ENCODE peak calls at places on chromosome 10, in four cellular contexts. U is mesenchymal stem cell, F is lower lobe of right lung, S is neural progenitor cell. J is an unnamed sample.

GRCh38 chr10:47438857-47439474 is 44.9 kb downstream of the ANXA8 start:
- DNase-seq in S (peak; percentile 87), U (peak; percentile 69), F (peak; percentile 42), J (peak; percentile 77)

GRCh38 chr10:4346257-4346656 is 479.8 kb upstream of the AKR1E2 start:
- DNase-seq in F (no peak), U (no peak), S (no peak), J (no peak)

GRCh38 chr10:49081532-49082275 is 33.6 kb downstream of the VSTM4 start:
- DNase-seq in S (peak; percentile 53), U (no peak), F (no peak), J (no peak)

GRCh38 chr10:69449841-69450240 is 1.4 kb upstream of the TSPAN15 start:
- DNase-seq in S (peak; percentile 85), F (peak; percentile 61), U (peak; percentile 85), J (peak; percentile 60)

GRCh38 chr10:10665750-10666149 is 351.9 kb upstream of the CELF2 start:
- DNase-seq in U (no peak), F (no peak), S (no peak), J (no peak)

GRCh38 chr10:102462512-102463054 is 11.2 kb upstream of the C10orf95 start:
- DNase-seq in F (no peak), S (no peak), U (no peak), J (no peak)

GRCh38 chr10:61821153-61821552 is 80.3 kb upstream of the ARID5B start:
- DNase-seq in U (peak; percentile 47), S (no peak), F (no peak), J (no peak)

GRCh38 chr10:13437026-13437555 is 89.0 kb upstream of the SEPHS1 start:
- DNase-seq in S (no peak), F (no peak), U (no peak), J (no peak)

GRCh38 chr10:102593804-102594079 is 50.5 kb upstream of the TRIM8 start:
- DNase-seq in S (no peak), U (no peak), F (no peak), J (no peak)

GRCh38 chr10:116836902-116837513 is 12.3 kb upstream of the ENO4 start:
- DNase-seq in S (no peak), F (no peak), U (peak; percentile 8), J (no peak)

GRCh38 chr10:18334116-18334867 is 194.1 kb downstream of the CACNB2 start:
- DNase-seq in S (peak; percentile 4), U (no peak), F (no peak), J (no peak)

GRCh38 chr10:24720096-24720495 is 3.6 kb downstream of the ARHGAP21 start:
- DNase-seq in S (no peak), F (no peak), U (no peak), J (no peak)
- H3K4me3 ChIP-seq in S (peak overlapping the region; percentile 98), F (peak overlapping the region; percentile 86), U (peak overlapping the region; percentile 93), J (peak overlapping the region; percentile 81)

DNA sequence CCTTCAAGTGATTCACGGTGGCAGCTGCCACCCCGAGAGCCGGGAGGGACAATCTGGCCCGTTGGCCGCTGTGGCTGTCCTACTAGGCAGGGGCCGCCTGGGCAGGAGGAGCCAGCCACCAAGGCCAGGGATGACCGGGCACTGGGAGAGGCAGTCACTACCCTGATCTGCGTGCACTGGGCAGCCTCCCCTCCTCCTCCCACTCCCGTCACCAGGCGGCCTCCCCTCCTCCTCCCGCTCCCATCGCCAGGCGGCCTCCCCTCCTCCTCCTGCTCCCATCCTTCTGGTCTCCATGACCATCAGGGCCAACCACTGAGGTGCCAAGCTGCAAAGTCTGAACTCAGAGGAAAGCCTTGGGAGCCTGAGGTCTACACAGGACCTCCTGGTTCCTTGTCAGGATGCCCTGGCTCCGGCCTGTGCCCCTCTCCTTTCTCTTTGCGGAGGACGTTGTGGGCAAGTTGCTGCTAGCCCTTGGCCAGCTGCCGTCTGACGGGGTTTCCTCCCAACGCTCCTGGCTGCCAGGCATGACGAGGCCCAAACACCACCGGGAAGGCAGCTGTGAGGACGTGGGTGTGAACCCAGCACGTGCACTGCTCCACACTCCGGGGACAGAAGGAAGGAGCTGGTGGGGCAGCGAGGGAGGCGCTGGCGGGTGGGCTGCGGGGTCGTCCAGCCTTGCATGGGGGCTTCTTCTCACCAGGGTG is 131.1 kb downstream of the WDR37 start:
- DNase-seq in S (no peak), U (no peak), F (peak; percentile 41), J (no peak)
- H3K36me3 ChIP-seq in S (no peaks in the 10 kb centered on the region), U (no peaks in the 10 kb centered on the region), F (no peaks in the 10 kb centered on the region), J (no peaks in the 10 kb centered on the region)

DNA sequence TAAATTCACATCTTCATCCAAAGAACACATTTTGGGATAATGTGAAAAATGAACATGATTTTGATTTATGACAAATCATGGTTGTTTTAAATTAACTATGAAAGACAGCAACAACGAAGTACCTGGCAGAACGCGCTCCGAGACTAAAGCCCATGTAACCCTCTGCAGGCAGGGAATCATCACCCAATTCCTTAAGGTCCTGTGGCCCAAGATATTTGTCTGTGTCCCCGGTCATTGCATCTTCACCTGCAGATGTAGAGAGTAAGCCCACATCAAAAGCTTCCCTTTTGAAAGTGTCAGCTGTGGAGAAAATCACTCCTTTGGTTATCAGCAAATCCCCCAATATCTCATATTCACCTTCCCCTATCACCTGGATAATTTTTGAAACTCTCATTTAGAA is 232.5 kb upstream of the CCDC6 start:
- DNase-seq in S (no peak), F (no peak), U (no peak), J (no peak)
- H3K4me3 ChIP-seq in S (peak overlapping the region; percentile 75), F (no peak overlapping the region), U (no peak overlapping the region), J (no peak overlapping the region)

DNA sequence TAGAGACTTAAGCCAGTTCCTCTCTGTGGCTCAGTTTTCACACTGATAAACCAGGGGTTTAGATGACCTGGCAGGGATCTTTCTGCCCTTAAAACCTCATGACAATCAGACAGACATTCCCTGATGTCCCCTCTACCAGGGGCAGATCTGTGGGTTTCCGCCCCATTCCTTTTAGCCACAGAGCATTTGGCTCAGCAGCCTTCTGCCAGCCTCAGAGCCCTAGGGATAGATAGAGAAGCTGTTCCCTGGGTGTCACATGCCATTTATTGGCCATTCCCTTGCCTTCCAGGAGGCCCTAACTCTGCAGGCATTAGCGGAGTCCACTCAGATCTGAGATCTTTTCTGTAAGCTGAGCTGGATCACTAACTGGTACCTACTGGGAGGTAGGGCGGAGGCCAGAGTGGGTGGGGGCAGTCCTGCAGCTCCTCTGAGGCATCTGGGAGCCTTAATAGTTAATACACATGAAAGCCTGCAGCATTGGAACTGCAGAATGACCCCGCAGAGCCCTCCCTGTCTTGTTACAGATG is 101.5 kb downstream of the ZMIZ1 start:
- DNase-seq in U (no peak), F (no peak), S (no peak), J (no peak)
- H3K36me3 ChIP-seq in U (peaks cover 88% of the 10 kb centered on the region), F (peaks cover 64% of the 10 kb centered on the region), S (no peaks in the 10 kb centered on the region), J (peaks cover 30% of the 10 kb centered on the region)

DNA sequence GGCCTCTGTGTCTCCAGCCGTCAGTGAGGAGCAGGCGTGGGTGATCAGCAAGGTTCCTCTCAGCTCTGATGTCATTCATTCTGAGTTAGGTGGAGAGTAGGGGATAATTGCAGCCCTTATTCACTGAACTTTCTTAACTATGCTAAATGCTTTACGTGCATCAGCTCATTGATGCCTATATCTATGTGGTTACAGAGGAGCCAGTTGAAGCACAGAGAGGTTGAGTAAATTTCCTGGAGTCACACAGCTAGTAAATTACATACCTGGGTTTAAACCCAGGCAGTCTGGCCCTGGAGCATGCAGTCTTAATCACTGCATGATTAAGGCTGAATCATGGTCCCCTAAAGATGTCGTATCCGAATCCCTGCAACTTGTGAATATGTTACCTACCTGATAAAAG is 99.6 kb downstream of the GRK5 start:
- DNase-seq in U (peak; percentile 19), S (no peak), F (no peak), J (peak; percentile 83)
- H3K4me3 ChIP-seq in U (no peak overlapping the region), S (no peak overlapping the region), F (peak overlapping the region; percentile 11), J (no peak overlapping the region)

GRCh38 chr10:103666751-103667150 is 173.2 kb downstream of the NEURL1 start:
- DNase-seq in S (no peak), F (no peak), U (no peak), J (no peak)
- H3K36me3 ChIP-seq in S (no peaks in the 10 kb centered on the region), F (no peaks in the 10 kb centered on the region), U (peaks cover 5% of the 10 kb centered on the region), J (peaks cover 16% of the 10 kb centered on the region)

DNA sequence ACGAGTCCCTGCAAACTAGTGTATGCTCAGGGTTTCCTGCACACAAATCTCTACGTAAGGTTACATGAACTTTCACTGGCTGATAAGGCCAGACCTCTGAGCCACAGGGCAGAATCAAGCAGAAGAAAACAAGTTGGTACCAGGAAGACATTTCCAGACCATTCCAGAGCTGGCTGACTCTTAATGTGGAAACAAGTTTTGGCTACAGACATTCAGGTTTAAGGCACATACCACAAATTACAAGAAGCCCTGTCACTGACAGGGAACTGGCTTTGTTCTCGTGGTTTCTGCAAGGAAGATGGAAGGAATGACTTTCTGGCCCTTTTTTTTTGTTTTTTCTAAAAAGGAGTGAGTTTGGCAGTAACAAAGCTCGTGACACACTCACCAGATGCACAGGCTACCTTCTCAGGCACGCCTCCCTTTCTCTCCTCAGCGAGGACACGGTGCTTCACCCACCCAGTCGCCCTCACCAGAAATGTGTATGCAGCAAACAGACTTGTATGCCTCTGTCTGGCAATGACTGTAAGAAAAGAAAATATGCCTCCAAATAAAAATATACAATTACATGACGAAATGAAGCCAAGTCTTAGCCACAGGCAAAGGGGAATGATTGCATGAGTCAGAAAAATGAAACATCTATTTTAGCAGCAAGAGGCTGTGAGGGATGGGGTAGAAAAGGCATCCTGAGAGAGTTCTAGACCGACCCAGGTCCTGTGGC is 22.6 kb downstream of the PLAC9 start:
- DNase-seq in F (no peak), U (peak; percentile 76), S (no peak), J (peak; percentile 95)
- H3K4me3 ChIP-seq in F (no peak overlapping the region), U (peak overlapping the region; percentile 9), S (no peak overlapping the region), J (no peak overlapping the region)